ENCODE peak calls at places on chromosomes 7 and 10, in ten cellular contexts. Y is HCT116, P is WTC11, K is HepG2, H is A549, G is SK-N-SH, U is K562, X is H1, Z is GM12878, N is endothelial cell of umbilical vein. I is an unnamed sample.

GRCh38 chr7:78345979-78346378 is 547.4 kb downstream of the PHTF2 start:
- DNase-seq in G (no peak), H (no peak), U (no peak), N (no peak), X (no peak), Z (no peak), P (no peak), K (no peak), Y (no peak), I (no peak)

GRCh38 chr7:144720139-144720538 is 115.7 kb downstream of the TPK1 start:
- DNase-seq in P (peak), H (no peak), K (no peak), G (no peak), U (no peak), Z (no peak), Y (peak), X (no peak), N (no peak), I (no peak)

GRCh38 chr7:8442814-8443304 is 9.4 kb downstream of the NXPH1 start:
- DNase-seq in H (no peak), P (peak), Y (no peak), N (peak), G (no peak), Z (no peak), U (peak), X (peak), K (no peak), I (peak)

GRCh38 chr7:46508541-46508940 is 587.5 kb upstream of the IGFBP3 start:
- DNase-seq in P (no peak), Z (no peak), Y (no peak), U (no peak), K (no peak), N (no peak), H (no peak), X (no peak), G (no peak), I (no peak)

GRCh38 chr10:43912469-43912868 is 263.8 kb upstream of the ZNF32 start:
- DNase-seq in Y (no peak), N (no peak), G (no peak), X (no peak), H (no peak), K (no peak), U (no peak), Z (no peak), P (no peak), I (no peak)

GRCh38 chr10:71085689-71086438 is 126.5 kb upstream of the UNC5B start:
- DNase-seq in X (peak), Y (no peak), U (no peak), G (no peak), K (no peak), Z (no peak), N (no peak), P (peak), H (no peak), I (no peak)

GRCh38 chr7:137656227-137656849 is 190.4 kb downstream of the DGKI start:
- DNase-seq in K (peak), Z (peak), P (peak), H (peak), Y (peak), U (peak), X (peak), G (peak), N (peak), I (peak)

GRCh38 chr7:23472974-23473847 is 2.9 kb upstream of the IGF2BP3 start:
- DNase-seq in X (peak), H (peak), P (no peak), Z (no peak), U (no peak), G (peak), Y (no peak), K (peak), N (peak), I (peak)

GRCh38 chr7:1049801-1050200 is 5.5 kb downstream of the GPR146 start:
- DNase-seq in K (no peak), U (no peak), P (no peak), Z (no peak), N (no peak), X (no peak), G (no peak), Y (no peak), H (no peak), I (peak)

GRCh38 chr7:73738612-73739386 is at the start of gene ABHD11:
- DNase-seq in K (peak), H (peak), Z (peak), G (peak), Y (peak), N (peak), P (peak), U (peak), X (peak), I (peak)

GRCh38 chr7:132469264-132469663 is 107.0 kb downstream of the PLXNA4 start:
- DNase-seq in G (no peak), X (no peak), Y (no peak), Z (no peak), N (peak), U (no peak), H (no peak), P (no peak), K (no peak), I (no peak)

GRCh38 chr7:83150310-83150709 is 12.4 kb downstream of the PCLO start:
- DNase-seq in Y (no peak), N (no peak), H (peak), K (no peak), P (no peak), G (no peak), X (no peak), U (no peak), Z (no peak), I (no peak)

GRCh38 chr7:132419538-132419937 is 156.7 kb downstream of the PLXNA4 start:
- DNase-seq in K (no peak), H (no peak), U (no peak), P (no peak), Z (no peak), N (peak), G (no peak), X (no peak), Y (no peak), I (no peak)

GRCh38 chr10:46283217-46283944 is 3.4 kb upstream of the ANTXRL start:
- DNase-seq in X (peak), P (no peak), G (no peak), Y (no peak), K (no peak), N (no peak), U (no peak), H (no peak), Z (no peak), I (no peak)

GRCh38 chr10:112526130-112526529 is 79.1 kb downstream of the VTI1A start:
- DNase-seq in G (no peak), K (no peak), H (no peak), N (no peak), X (no peak), U (no peak), Z (no peak), Y (no peak), P (no peak), I (no peak)

GRCh38 chr10:106392781-106393180 is 771.7 kb downstream of the SORCS1 start:
- DNase-seq in G (no peak), Z (no peak), P (peak), U (no peak), H (no peak), K (no peak), X (no peak), Y (no peak), N (no peak), I (no peak)

GRCh38 chr7:152857272-152857671 is 97.7 kb downstream of the ACTR3B start:
- DNase-seq in X (no peak), N (no peak), Y (no peak), P (no peak), G (no peak), H (no peak), K (no peak), Z (no peak), U (no peak), I (no peak)

GRCh38 chr7:116195451-116195850 is 14.9 kb upstream of the TES start:
- DNase-seq in X (no peak), H (no peak), P (no peak), K (no peak), G (no peak), N (peak), Z (no peak), Y (no peak), U (no peak), I (no peak)

GRCh38 chr10:131888186-131888604 is 12.6 kb upstream of the PPP2R2D start:
- DNase-seq in G (no peak), U (no peak), N (no peak), Z (no peak), H (no peak), K (no peak), P (no peak), X (no peak), Y (peak), I (peak)
- TF ChIP-seq MAX in G (no peak), U (no peak), N (no peak), Z (no peak), H (no peak), K (no peak), P (no peak), X (no peak), Y (peak), I (no peak)

GRCh38 chr10:8946451-8946850 is 892.0 kb downstream of the GATA3 start:
- DNase-seq in Z (no peak), N (no peak), G (no peak), H (no peak), K (no peak), P (no peak), U (no peak), Y (no peak), X (no peak), I (no peak)

GRCh38 chr10:8956400-8956799 is 901.9 kb downstream of the GATA3 start:
- DNase-seq in P (no peak), X (no peak), N (no peak), G (no peak), H (no peak), U (no peak), Y (no peak), K (no peak), Z (no peak), I (no peak)

GRCh38 chr10:8950978-8951377 is 896.5 kb downstream of the GATA3 start:
- DNase-seq in Y (no peak), K (no peak), P (no peak), N (no peak), X (no peak), H (no peak), Z (no peak), G (no peak), U (no peak), I (no peak)

GRCh38 chr10:8951440-8952089 is 897.1 kb downstream of the GATA3 start:
- DNase-seq in G (no peak), U (no peak), Z (no peak), Y (no peak), H (no peak), X (no peak), K (no peak), P (no peak), N (no peak), I (no peak)
- TF ChIP-seq MAX in G (no peak), U (no peak), Z (no peak), Y (no peak), H (no peak), X (no peak), K (no peak), P (no peak), N (no peak), I (no peak)

DNA sequence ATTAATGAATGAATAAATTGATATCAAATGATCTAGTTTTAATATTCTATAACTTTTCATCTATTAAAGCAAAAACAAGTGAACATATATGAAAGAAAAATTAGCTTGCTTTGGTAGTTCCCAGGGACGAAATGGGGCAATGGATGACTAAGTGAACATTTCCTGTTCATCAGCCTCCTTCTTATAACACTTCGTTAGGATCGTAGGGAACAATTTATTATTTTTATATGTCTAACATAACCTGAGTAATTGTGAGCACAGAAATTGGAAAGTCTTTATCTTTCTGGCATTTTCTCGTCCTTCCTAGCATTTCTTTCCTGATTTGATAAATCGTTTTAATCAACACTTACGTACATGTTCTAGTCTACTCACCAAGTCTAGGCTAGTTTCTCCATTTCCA is 59.1 kb upstream of the PPP1R3C start:
- DNase-seq in U (no peak), G (no peak), N (no peak), X (no peak), K (no peak), H (no peak), Y (no peak), Z (no peak), P (no peak), I (no peak)
- TF ChIP-seq MAX in U (no peak), G (no peak), N (no peak), X (no peak), K (no peak), H (no peak), Y (no peak), Z (no peak), P (no peak), I (no peak)

GRCh38 chr10:125629758-125630376 is 53.1 kb downstream of the TEX36 start:
- DNase-seq in N (peak), P (no peak), H (peak), Z (no peak), G (peak), X (no peak), Y (peak), U (peak), K (peak), I (peak)
- TF ChIP-seq MAX in N (no peak), P (no peak), H (no peak), Z (no peak), G (no peak), X (no peak), Y (no peak), U (no peak), K (no peak), I (no peak)

GRCh38 chr7:79506481-79506880 is 53.0 kb upstream of the MAGI2 start:
- DNase-seq in Y (no peak), Z (no peak), P (no peak), H (peak), K (peak), N (no peak), G (no peak), X (no peak), U (no peak), I (no peak)
- TF ChIP-seq MAX in Y (no peak), Z (no peak), P (no peak), H (peak), K (no peak), N (no peak), G (peak), X (no peak), U (no peak), I (no peak)

DNA sequence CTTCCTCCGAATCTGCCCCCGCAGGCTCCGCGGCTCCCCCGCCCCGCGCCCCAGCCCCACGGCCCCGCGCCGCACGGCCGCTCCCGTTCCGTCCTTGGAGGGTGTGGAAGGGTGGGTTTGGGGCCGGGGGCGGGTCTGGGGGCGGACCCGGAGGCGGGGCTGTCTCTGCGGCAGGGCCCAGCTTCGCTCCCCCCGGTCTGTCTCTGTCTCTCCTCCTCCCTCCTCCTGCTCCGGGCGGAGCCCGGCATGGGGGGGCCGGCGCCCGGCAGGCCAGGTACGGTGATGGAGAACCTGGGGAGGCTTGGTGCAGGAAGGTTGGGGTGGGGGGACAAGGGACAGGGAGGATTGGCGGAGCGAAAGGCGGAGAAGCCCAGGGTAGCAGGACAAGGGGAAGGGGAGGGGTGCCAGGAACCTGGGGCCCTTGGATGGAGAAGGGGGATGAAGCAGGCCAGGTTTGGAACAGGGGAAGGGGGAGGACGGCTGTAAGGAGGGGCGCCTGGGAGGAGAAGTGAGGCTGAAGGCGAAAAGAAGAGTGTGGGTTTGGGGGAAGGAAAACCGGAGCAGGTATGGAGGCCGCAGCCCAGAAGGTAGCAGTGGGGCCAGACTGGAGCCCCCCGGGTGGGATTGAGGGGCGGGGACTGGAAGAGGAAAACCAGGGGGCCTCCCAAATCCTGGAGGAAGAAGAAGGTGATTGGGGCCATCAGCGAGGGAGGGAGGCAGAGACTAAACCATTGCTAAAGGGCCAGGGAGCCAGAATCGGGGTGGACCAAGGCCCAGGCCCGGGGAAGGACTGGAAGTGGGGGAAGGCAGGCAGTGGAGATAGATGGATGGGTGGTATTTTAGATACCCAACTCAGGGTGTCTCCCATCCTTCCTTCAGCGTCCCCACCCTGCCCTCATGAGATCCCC is at the start of gene NYAP1:
- DNase-seq in U (peak), Y (no peak), H (peak), K (no peak), Z (no peak), N (peak), X (peak), P (peak), G (peak), I (peak)
- TF ChIP-seq MAX in U (no peak), Y (no peak), H (no peak), K (no peak), Z (no peak), N (no peak), X (no peak), P (no peak), G (no peak), I (no peak)

I was measured in NB4.